ENCODE peak calls at places on chromosomes 13 and 19, in four cellular contexts. One of them, this sample, is unnamed.

GRCh38 chr19:11496391-11497163 is 9.1 kb downstream of the ZNF653 start:
- DNase-seq in suprapubic skin: no peak
- DNase-seq in sigmoid colon: peak
- DNase-seq in tibial nerve: peak
- DNase-seq in this sample: peak

GRCh38 chr19:991174-991931 is 7.2 kb downstream of the WDR18 start:
- DNase-seq in sigmoid colon: no peak
- DNase-seq in suprapubic skin: no peak
- DNase-seq in tibial nerve: no peak
- DNase-seq in this sample: peak

GRCh38 chr13:110298566-110299321 is 8.2 kb downstream of the COL4A1 start:
- DNase-seq in tibial nerve: no peak
- DNase-seq in sigmoid colon: peak
- DNase-seq in suprapubic skin: no peak
- DNase-seq in this sample: peak

GRCh38 chr13:98032168-98032567 is 78.7 kb downstream of the IPO5 start:
- DNase-seq in tibial nerve: no peak
- DNase-seq in sigmoid colon: no peak
- DNase-seq in suprapubic skin: no peak
- DNase-seq in this sample: no peak

GRCh38 chr13:106343831-106344230 is 191.6 kb downstream of the EFNB2 start:
- DNase-seq in suprapubic skin: no peak
- DNase-seq in tibial nerve: no peak
- DNase-seq in sigmoid colon: no peak
- DNase-seq in this sample: no peak

GRCh38 chr19:4200940-4201542 is 18.6 kb downstream of the ANKRD24 start:
- DNase-seq in suprapubic skin: no peak
- DNase-seq in tibial nerve: no peak
- DNase-seq in sigmoid colon: no peak
- DNase-seq in this sample: no peak

GRCh38 chr13:72643339-72643989 is 84.0 kb downstream of the MZT1 start:
- DNase-seq in sigmoid colon: no peak
- DNase-seq in tibial nerve: peak
- DNase-seq in suprapubic skin: no peak
- DNase-seq in this sample: no peak

GRCh38 chr13:31072041-31072440 is 89.7 kb downstream of the HSPH1 start:
- DNase-seq in suprapubic skin: no peak
- DNase-seq in sigmoid colon: no peak
- DNase-seq in tibial nerve: no peak
- DNase-seq in this sample: no peak

GRCh38 chr19:40294560-40294959 is 9.4 kb upstream of the AKT2 start:
- DNase-seq in tibial nerve: no peak
- DNase-seq in sigmoid colon: no peak
- DNase-seq in suprapubic skin: no peak
- DNase-seq in this sample: no peak

GRCh38 chr19:50909240-50910070 is 1.7 kb downstream of the KLK4 start:
- DNase-seq in tibial nerve: peak
- DNase-seq in suprapubic skin: no peak
- DNase-seq in sigmoid colon: no peak
- DNase-seq in this sample: no peak

GRCh38 chr13:109166807-109167206 is 537.4 kb downstream of the MYO16 start:
- DNase-seq in tibial nerve: no peak
- DNase-seq in suprapubic skin: no peak
- DNase-seq in sigmoid colon: no peak
- DNase-seq in this sample: no peak

GRCh38 chr19:4051175-4052101 is 15.3 kb downstream of the ZBTB7A start:
- DNase-seq in tibial nerve: no peak
- DNase-seq in sigmoid colon: no peak
- DNase-seq in suprapubic skin: no peak
- DNase-seq in this sample: no peak

GRCh38 chr13:24680258-24680920 is at the start of gene ATP12A:
- DNase-seq in suprapubic skin: no peak
- DNase-seq in tibial nerve: no peak
- DNase-seq in sigmoid colon: no peak
- DNase-seq in this sample: no peak

GRCh38 chr13:76822691-76823267 is 63.4 kb downstream of the KCTD12 start:
- DNase-seq in suprapubic skin: no peak
- DNase-seq in sigmoid colon: no peak
- DNase-seq in tibial nerve: no peak
- DNase-seq in this sample: no peak

GRCh38 chr19:50325310-50326100 is 3.7 kb downstream of the KCNC3 start:
- DNase-seq in suprapubic skin: no peak
- DNase-seq in sigmoid colon: no peak
- DNase-seq in tibial nerve: no peak
- DNase-seq in this sample: no peak

GRCh38 chr13:73677041-73677589 is 457.1 kb downstream of the KLF12 start:
- DNase-seq in sigmoid colon: no peak
- DNase-seq in suprapubic skin: no peak
- DNase-seq in tibial nerve: no peak
- DNase-seq in this sample: no peak

GRCh38 chr19:47280183-47280797 is 5.6 kb downstream of the INAFM1 start:
- DNase-seq in suprapubic skin: no peak
- DNase-seq in tibial nerve: no peak
- DNase-seq in sigmoid colon: no peak
- DNase-seq in this sample: no peak
- TF ChIP-seq CTCF in suprapubic skin: no peak
- TF ChIP-seq CTCF in tibial nerve: no peak
- TF ChIP-seq CTCF in sigmoid colon: no peak
- TF ChIP-seq CTCF in this sample: no peak

GRCh38 chr19:6273701-6274601 is 5.8 kb downstream of the MLLT1 start:
- DNase-seq in tibial nerve: peak
- DNase-seq in suprapubic skin: peak
- DNase-seq in sigmoid colon: peak
- DNase-seq in this sample: peak
- TF ChIP-seq EP300 in tibial nerve: peak
- TF ChIP-seq EP300 in suprapubic skin: peak
- TF ChIP-seq EP300 in sigmoid colon: peak
- TF ChIP-seq EP300 in this sample: peak

GRCh38 chr13:28805193-28805819 is 14.8 kb upstream of the MTUS2 start:
- DNase-seq in sigmoid colon: no peak
- DNase-seq in tibial nerve: no peak
- DNase-seq in suprapubic skin: no peak
- DNase-seq in this sample: no peak
- TF ChIP-seq CTCF in sigmoid colon: no peak
- TF ChIP-seq CTCF in tibial nerve: no peak
- TF ChIP-seq CTCF in suprapubic skin: no peak
- TF ChIP-seq CTCF in this sample: no peak

DNA sequence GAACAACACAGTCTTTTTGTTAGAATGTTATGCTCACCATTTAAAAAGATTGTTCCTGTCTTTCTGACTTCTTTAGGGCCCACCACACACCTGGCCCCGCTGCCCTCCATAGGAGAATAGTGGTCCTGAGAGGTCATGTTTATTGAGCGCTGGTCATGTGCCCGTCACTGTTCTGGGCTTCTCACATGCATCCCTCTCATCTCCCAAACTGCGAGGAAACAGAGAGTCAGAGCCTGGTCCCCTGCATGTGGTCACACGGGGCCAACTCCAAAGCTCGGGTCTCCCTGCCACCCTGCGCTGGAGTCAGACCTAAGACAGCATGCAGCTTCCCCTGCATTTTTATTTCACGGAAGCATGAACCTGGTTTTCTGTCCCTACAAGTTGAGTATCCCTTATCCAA is 70.4 kb upstream of the GPR183 start:
- DNase-seq in tibial nerve: no peak
- DNase-seq in sigmoid colon: peak
- DNase-seq in suprapubic skin: no peak
- DNase-seq in this sample: no peak
- TF ChIP-seq EP300 in tibial nerve: no peak
- TF ChIP-seq EP300 in sigmoid colon: no peak
- TF ChIP-seq EP300 in suprapubic skin: no peak
- TF ChIP-seq EP300 in this sample: no peak

GRCh38 chr19:46309056-46309455 is 12.2 kb downstream of the HIF3A start:
- DNase-seq in suprapubic skin: no peak
- DNase-seq in tibial nerve: no peak
- DNase-seq in sigmoid colon: no peak
- DNase-seq in this sample: no peak

GRCh38 chr19:46303702-46304397 is 7.0 kb downstream of the HIF3A start:
- DNase-seq in sigmoid colon: peak
- DNase-seq in tibial nerve: no peak
- DNase-seq in suprapubic skin: no peak
- DNase-seq in this sample: peak

GRCh38 chr19:46308510-46308909 is 11.7 kb downstream of the HIF3A start:
- DNase-seq in tibial nerve: no peak
- DNase-seq in sigmoid colon: no peak
- DNase-seq in suprapubic skin: no peak
- DNase-seq in this sample: no peak

GRCh38 chr19:46303345-46303701 is 6.5 kb downstream of the HIF3A start:
- DNase-seq in tibial nerve: no peak
- DNase-seq in suprapubic skin: no peak
- DNase-seq in sigmoid colon: no peak
- DNase-seq in this sample: no peak

GRCh38 chr19:46306501-46306900 is 9.7 kb downstream of the HIF3A start:
- DNase-seq in sigmoid colon: no peak
- DNase-seq in suprapubic skin: no peak
- DNase-seq in tibial nerve: no peak
- DNase-seq in this sample: no peak
- TF ChIP-seq CTCF in sigmoid colon: no peak
- TF ChIP-seq CTCF in suprapubic skin: no peak
- TF ChIP-seq CTCF in tibial nerve: no peak
- TF ChIP-seq CTCF in this sample: no peak

GRCh38 chr13:45931211-45931610 is 79.7 kb upstream of the SIAH3 start:
- DNase-seq in sigmoid colon: no peak
- DNase-seq in tibial nerve: no peak
- DNase-seq in suprapubic skin: no peak
- DNase-seq in this sample: no peak

GRCh38 chr13:45928196-45928595 is 76.6 kb upstream of the SIAH3 start:
- DNase-seq in tibial nerve: no peak
- DNase-seq in sigmoid colon: no peak
- DNase-seq in suprapubic skin: no peak
- DNase-seq in this sample: no peak

GRCh38 chr13:45925151-45925550 is 73.6 kb upstream of the SIAH3 start:
- DNase-seq in sigmoid colon: no peak
- DNase-seq in suprapubic skin: no peak
- DNase-seq in tibial nerve: no peak
- DNase-seq in this sample: no peak

GRCh38 chr13:45932172-45932571 is 80.6 kb upstream of the SIAH3 start:
- DNase-seq in tibial nerve: no peak
- DNase-seq in suprapubic skin: no peak
- DNase-seq in sigmoid colon: no peak
- DNase-seq in this sample: no peak

DNA sequence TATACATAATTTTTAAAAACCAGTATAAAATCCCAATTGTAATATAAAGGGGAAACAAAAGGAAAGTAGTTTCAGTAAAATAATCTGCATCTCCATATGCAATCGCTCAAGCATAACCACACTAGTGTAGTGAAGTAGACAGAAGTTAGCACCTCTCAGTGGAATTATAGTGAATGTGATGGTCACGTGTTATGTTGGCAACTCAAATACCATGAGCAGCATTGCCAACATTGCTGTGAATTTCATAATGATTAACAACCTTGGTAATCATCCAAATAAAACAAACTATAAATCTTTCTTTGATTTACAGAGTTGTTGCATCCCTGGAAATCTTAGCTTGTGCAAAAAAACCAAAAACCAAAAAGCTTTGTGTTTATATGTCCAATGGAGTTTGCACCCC is 77.3 kb upstream of the SIAH3 start:
- DNase-seq in sigmoid colon: no peak
- DNase-seq in suprapubic skin: no peak
- DNase-seq in tibial nerve: no peak
- DNase-seq in this sample: no peak
- TF ChIP-seq EP300 in sigmoid colon: no peak
- TF ChIP-seq EP300 in suprapubic skin: no peak
- TF ChIP-seq EP300 in tibial nerve: no peak
- TF ChIP-seq EP300 in this sample: no peak

This sample was measured in ovary.